ENCODE peak calls at places on chromosomes 12 and 14, in seven cellular contexts. One of them, this sample, is unnamed.

GRCh38 chr14:101716956-101717662 is 44.4 kb upstream of the PPP2R5C start:
- DNase-seq in fibroblast of pulmonary artery: no peak
- DNase-seq in suprapubic skin: peak; percentile 37
- DNase-seq in body of pancreas: no peak
- DNase-seq in progenitor cell of endocrine pancreas: no peak
- DNase-seq in GM23338: no peak
- DNase-seq in heart left ventricle: no peak
- DNase-seq in this sample: no peak

GRCh38 chr14:79134346-79134745 is 964.2 kb downstream of the NRXN3 start:
- DNase-seq in body of pancreas: no peak
- DNase-seq in suprapubic skin: no peak
- DNase-seq in GM23338: no peak
- DNase-seq in progenitor cell of endocrine pancreas: no peak
- DNase-seq in heart left ventricle: no peak
- DNase-seq in fibroblast of pulmonary artery: no peak
- DNase-seq in this sample: no peak

GRCh38 chr14:72243894-72244293 is 311.7 kb downstream of the RGS6 start:
- DNase-seq in progenitor cell of endocrine pancreas: no peak
- DNase-seq in heart left ventricle: no peak
- DNase-seq in body of pancreas: no peak
- DNase-seq in fibroblast of pulmonary artery: no peak
- DNase-seq in suprapubic skin: no peak
- DNase-seq in GM23338: no peak
- DNase-seq in this sample: no peak

GRCh38 chr12:116466536-116466935 is 92.6 kb upstream of the MAP1LC3B2 start:
- DNase-seq in suprapubic skin: no peak
- DNase-seq in fibroblast of pulmonary artery: peak; percentile 29
- DNase-seq in heart left ventricle: no peak
- DNase-seq in body of pancreas: no peak
- DNase-seq in progenitor cell of endocrine pancreas: no peak
- DNase-seq in GM23338: no peak
- DNase-seq in this sample: no peak

GRCh38 chr12:51904951-51905471 is 2.3 kb upstream of the ACVRL1 start:
- DNase-seq in body of pancreas: no peak
- DNase-seq in GM23338: no peak
- DNase-seq in progenitor cell of endocrine pancreas: no peak
- DNase-seq in heart left ventricle: peak; percentile 72
- DNase-seq in suprapubic skin: no peak
- DNase-seq in fibroblast of pulmonary artery: peak; percentile 48
- DNase-seq in this sample: no peak

GRCh38 chr12:82673698-82674097 is 13.0 kb upstream of the TMTC2 start:
- DNase-seq in body of pancreas: no peak
- DNase-seq in GM23338: no peak
- DNase-seq in heart left ventricle: no peak
- DNase-seq in progenitor cell of endocrine pancreas: no peak
- DNase-seq in suprapubic skin: no peak
- DNase-seq in fibroblast of pulmonary artery: no peak
- DNase-seq in this sample: no peak

GRCh38 chr12:109888179-109889020 is 8.1 kb upstream of the GLTP start:
- DNase-seq in suprapubic skin: no peak
- DNase-seq in progenitor cell of endocrine pancreas: no peak
- DNase-seq in fibroblast of pulmonary artery: peak; percentile 87
- DNase-seq in GM23338: no peak
- DNase-seq in heart left ventricle: no peak
- DNase-seq in body of pancreas: no peak
- DNase-seq in this sample: no peak

GRCh38 chr12:53601296-53601847 is 24.8 kb downstream of the ATF7 start:
- DNase-seq in GM23338: no peak
- DNase-seq in heart left ventricle: no peak
- DNase-seq in body of pancreas: no peak
- DNase-seq in progenitor cell of endocrine pancreas: no peak
- DNase-seq in fibroblast of pulmonary artery: no peak
- DNase-seq in suprapubic skin: no peak
- DNase-seq in this sample: no peak

GRCh38 chr14:41285193-41285748 is 321.4 kb upstream of the LRFN5 start:
- DNase-seq in suprapubic skin: no peak
- DNase-seq in GM23338: peak; percentile 66
- DNase-seq in body of pancreas: peak; percentile 34
- DNase-seq in fibroblast of pulmonary artery: peak; percentile 79
- DNase-seq in progenitor cell of endocrine pancreas: peak; percentile 35
- DNase-seq in heart left ventricle: peak; percentile 19
- DNase-seq in this sample: peak; percentile 44

GRCh38 chr12:108773798-108774788 is 42.8 kb upstream of the CORO1C start:
- DNase-seq in body of pancreas: peak; percentile 55
- DNase-seq in progenitor cell of endocrine pancreas: no peak
- DNase-seq in GM23338: peak; percentile 31
- DNase-seq in fibroblast of pulmonary artery: peak; percentile 92
- DNase-seq in suprapubic skin: peak; percentile 88
- DNase-seq in heart left ventricle: peak; percentile 95
- DNase-seq in this sample: peak; percentile 43

GRCh38 chr12:67147447-67147846 is 121.7 kb upstream of the CAND1 start:
- DNase-seq in GM23338: no peak
- DNase-seq in heart left ventricle: no peak
- DNase-seq in body of pancreas: no peak
- DNase-seq in progenitor cell of endocrine pancreas: no peak
- DNase-seq in suprapubic skin: no peak
- DNase-seq in fibroblast of pulmonary artery: no peak
- DNase-seq in this sample: no peak

GRCh38 chr12:112514926-112515642 is 96.3 kb downstream of the PTPN11 start:
- DNase-seq in GM23338: no peak
- DNase-seq in fibroblast of pulmonary artery: peak; percentile 26
- DNase-seq in suprapubic skin: no peak
- DNase-seq in heart left ventricle: no peak
- DNase-seq in progenitor cell of endocrine pancreas: no peak
- DNase-seq in body of pancreas: no peak
- DNase-seq in this sample: no peak

GRCh38 chr14:76742961-76743360 is 18.3 kb upstream of the VASH1 start:
- DNase-seq in body of pancreas: no peak
- DNase-seq in progenitor cell of endocrine pancreas: no peak
- DNase-seq in fibroblast of pulmonary artery: no peak
- DNase-seq in suprapubic skin: no peak
- DNase-seq in GM23338: no peak
- DNase-seq in heart left ventricle: no peak
- DNase-seq in this sample: no peak

GRCh38 chr14:101875041-101875725 is 89.2 kb upstream of the DYNC1H1 start:
- DNase-seq in progenitor cell of endocrine pancreas: no peak
- DNase-seq in heart left ventricle: no peak
- DNase-seq in body of pancreas: no peak
- DNase-seq in suprapubic skin: no peak
- DNase-seq in fibroblast of pulmonary artery: no peak
- DNase-seq in GM23338: no peak
- DNase-seq in this sample: no peak

GRCh38 chr14:23301969-23302289 is 730 bp downstream of the PPP1R3E start:
- DNase-seq in heart left ventricle: no peak
- DNase-seq in body of pancreas: no peak
- DNase-seq in suprapubic skin: no peak
- DNase-seq in progenitor cell of endocrine pancreas: no peak
- DNase-seq in fibroblast of pulmonary artery: no peak
- DNase-seq in GM23338: no peak
- DNase-seq in this sample: no peak

GRCh38 chr14:55706341-55706684 is 126.3 kb downstream of the KTN1 start:
- DNase-seq in GM23338: no peak
- DNase-seq in suprapubic skin: no peak
- DNase-seq in fibroblast of pulmonary artery: no peak
- DNase-seq in heart left ventricle: no peak
- DNase-seq in progenitor cell of endocrine pancreas: no peak
- DNase-seq in body of pancreas: no peak
- DNase-seq in this sample: no peak

DNA sequence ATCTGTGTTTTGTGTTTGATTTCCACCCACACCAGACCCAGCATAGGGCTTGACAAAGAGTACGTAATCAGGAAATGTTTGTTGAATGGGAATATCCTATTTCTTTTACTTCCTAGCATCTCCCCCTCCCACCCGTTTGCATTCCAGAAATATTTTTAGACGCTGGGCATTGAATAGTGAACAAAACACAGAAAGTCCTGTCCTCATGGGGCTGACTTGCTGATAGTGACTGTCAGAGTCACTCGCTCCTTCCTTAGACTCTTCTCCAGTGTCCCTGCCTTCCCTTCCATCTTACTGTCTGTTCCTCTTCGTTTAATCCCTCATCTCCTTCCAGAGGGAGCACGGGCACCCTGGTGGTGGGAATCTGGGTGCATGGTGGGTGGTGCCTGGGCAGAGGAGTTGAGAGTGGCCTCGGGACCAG is 53.6 kb downstream of the SLC25A47 start:
- DNase-seq in progenitor cell of endocrine pancreas: no peak
- DNase-seq in suprapubic skin: no peak
- DNase-seq in fibroblast of pulmonary artery: no peak
- DNase-seq in GM23338: peak; percentile 51
- DNase-seq in heart left ventricle: no peak
- DNase-seq in body of pancreas: no peak
- DNase-seq in this sample: no peak
- TF ChIP-seq CTCF in progenitor cell of endocrine pancreas: no peak
- TF ChIP-seq CTCF in suprapubic skin: no peak
- TF ChIP-seq CTCF in fibroblast of pulmonary artery: peak; percentile 33
- TF ChIP-seq CTCF in GM23338: peak; percentile 30
- TF ChIP-seq CTCF in heart left ventricle: no peak
- TF ChIP-seq CTCF in body of pancreas: no peak
- TF ChIP-seq CTCF in this sample: no peak

GRCh38 chr12:13044859-13045384 is 741 bp downstream of the FAM234B start:
- DNase-seq in fibroblast of pulmonary artery: no peak
- DNase-seq in progenitor cell of endocrine pancreas: no peak
- DNase-seq in heart left ventricle: no peak
- DNase-seq in suprapubic skin: no peak
- DNase-seq in body of pancreas: no peak
- DNase-seq in GM23338: no peak
- DNase-seq in this sample: no peak

GRCh38 chr12:13042666-13043230 is 1.4 kb upstream of the FAM234B start:
- DNase-seq in progenitor cell of endocrine pancreas: no peak
- DNase-seq in heart left ventricle: no peak
- DNase-seq in body of pancreas: no peak
- DNase-seq in GM23338: no peak
- DNase-seq in fibroblast of pulmonary artery: no peak
- DNase-seq in suprapubic skin: no peak
- DNase-seq in this sample: no peak

GRCh38 chr12:13045816-13046215 is 1.6 kb downstream of the FAM234B start:
- DNase-seq in suprapubic skin: no peak
- DNase-seq in progenitor cell of endocrine pancreas: no peak
- DNase-seq in GM23338: no peak
- DNase-seq in fibroblast of pulmonary artery: no peak
- DNase-seq in body of pancreas: no peak
- DNase-seq in heart left ventricle: no peak
- DNase-seq in this sample: no peak

GRCh38 chr12:13046914-13047472 is 2.8 kb downstream of the FAM234B start:
- DNase-seq in GM23338: no peak
- DNase-seq in suprapubic skin: no peak
- DNase-seq in body of pancreas: no peak
- DNase-seq in fibroblast of pulmonary artery: no peak
- DNase-seq in heart left ventricle: no peak
- DNase-seq in progenitor cell of endocrine pancreas: no peak
- DNase-seq in this sample: no peak

DNA sequence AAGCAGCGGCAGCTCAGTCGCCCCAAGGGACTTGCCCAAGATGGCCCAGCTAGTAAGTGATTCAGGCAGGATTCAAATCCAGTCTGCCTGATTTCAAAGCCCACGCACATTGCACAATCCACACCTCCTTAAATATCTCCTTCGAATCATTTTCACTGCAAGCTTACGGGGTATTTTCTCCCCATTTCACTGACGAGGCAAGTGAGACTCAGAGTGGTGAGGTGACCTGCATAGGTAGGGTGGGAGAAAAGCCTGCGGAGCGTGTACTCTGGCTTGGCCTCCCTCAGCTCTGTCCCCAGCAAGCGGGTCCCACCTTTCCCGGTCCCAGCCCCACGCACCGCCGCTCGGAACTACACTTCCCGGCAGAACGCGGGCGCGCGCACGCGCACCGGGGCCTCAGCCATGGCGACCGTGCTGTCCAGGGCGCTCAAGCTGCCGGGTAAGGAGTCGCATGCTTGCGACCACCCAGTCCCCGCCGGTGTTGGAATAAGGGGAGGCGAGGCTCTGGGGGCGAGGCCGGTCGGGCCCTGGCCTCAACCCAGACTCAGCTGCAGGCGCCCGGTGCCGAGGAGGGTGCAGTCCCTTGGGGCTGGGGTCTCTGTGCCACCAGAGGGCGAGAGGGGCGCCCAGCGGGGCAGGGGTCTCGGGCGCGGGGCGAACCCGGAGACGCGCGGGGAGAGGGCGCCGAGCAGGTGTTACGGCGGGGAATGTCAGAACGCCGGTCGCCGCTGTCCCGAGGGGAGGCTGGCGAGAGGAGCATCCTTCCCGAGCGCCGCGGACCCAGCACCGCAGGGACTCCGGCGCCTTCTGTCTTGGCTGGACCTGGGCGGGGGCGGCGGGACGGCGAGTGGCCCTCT is at the start of gene FAM234B:
- DNase-seq in body of pancreas: peak; percentile 81
- DNase-seq in suprapubic skin: peak; percentile 88
- DNase-seq in heart left ventricle: peak; percentile 88
- DNase-seq in fibroblast of pulmonary artery: peak; percentile 73
- DNase-seq in GM23338: peak; percentile 84
- DNase-seq in progenitor cell of endocrine pancreas: peak; percentile 85
- DNase-seq in this sample: peak; percentile 62
- TF ChIP-seq CTCF in body of pancreas: peak; percentile 15
- TF ChIP-seq CTCF in suprapubic skin: no peak
- TF ChIP-seq CTCF in heart left ventricle: peak; percentile 10
- TF ChIP-seq CTCF in fibroblast of pulmonary artery: no peak
- TF ChIP-seq CTCF in GM23338: peak; percentile 30
- TF ChIP-seq CTCF in progenitor cell of endocrine pancreas: peak; percentile 59
- TF ChIP-seq CTCF in this sample: no peak

DNA sequence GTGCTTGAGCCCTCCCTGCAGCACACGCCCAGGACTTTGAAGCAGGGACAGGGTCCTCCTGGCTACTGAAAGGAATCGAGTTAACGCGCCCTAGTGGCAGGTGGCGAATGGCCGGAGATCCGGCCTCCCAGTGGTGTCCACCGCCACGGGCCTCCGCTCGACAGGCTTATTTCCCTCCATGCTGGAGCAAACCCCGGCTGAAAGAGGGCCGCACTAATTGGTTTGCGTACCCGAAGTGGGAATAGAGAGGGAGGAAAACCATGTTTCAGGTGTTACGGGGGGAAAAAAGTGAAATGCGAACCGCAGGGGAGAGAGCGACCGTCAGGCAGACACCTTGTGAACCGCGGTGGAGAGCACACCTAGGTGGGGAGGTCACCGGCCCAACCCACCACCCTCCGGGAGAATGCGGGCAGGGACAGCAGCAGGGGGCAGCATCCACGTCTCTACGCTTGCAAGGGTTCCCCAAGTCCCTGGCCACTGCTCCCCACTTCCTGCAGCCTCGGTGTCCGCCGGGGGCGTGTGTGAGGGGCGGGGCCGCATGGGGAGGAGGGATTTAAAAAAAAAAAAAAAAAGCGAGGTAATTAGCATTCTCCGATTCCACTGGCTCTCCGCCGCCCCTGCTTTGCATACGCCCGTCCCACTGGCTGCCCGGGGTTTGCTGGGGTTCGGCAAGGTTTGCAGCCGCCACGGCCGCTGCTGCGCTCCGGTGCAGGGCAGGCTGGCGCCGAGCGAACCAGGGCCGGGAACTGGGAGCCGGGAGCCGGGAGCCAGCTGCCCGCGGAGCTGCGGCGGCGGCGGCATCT is 224.6 kb upstream of the CRY1 start:
- DNase-seq in heart left ventricle: peak; percentile 90
- DNase-seq in GM23338: peak; percentile 97
- DNase-seq in progenitor cell of endocrine pancreas: peak; percentile 82
- DNase-seq in fibroblast of pulmonary artery: peak; percentile 86
- DNase-seq in suprapubic skin: peak; percentile 88
- DNase-seq in body of pancreas: peak; percentile 92
- DNase-seq in this sample: peak; percentile 27
- TF ChIP-seq CTCF in heart left ventricle: no peak
- TF ChIP-seq CTCF in GM23338: peak; percentile 51
- TF ChIP-seq CTCF in progenitor cell of endocrine pancreas: peak; percentile 57
- TF ChIP-seq CTCF in fibroblast of pulmonary artery: no peak
- TF ChIP-seq CTCF in suprapubic skin: no peak
- TF ChIP-seq CTCF in body of pancreas: peak; percentile 26
- TF ChIP-seq CTCF in this sample: no peak

GRCh38 chr12:46131729-46132128 is 137.1 kb downstream of the SLC38A1 start:
- DNase-seq in progenitor cell of endocrine pancreas: no peak
- DNase-seq in heart left ventricle: no peak
- DNase-seq in suprapubic skin: no peak
- DNase-seq in fibroblast of pulmonary artery: no peak
- DNase-seq in body of pancreas: no peak
- DNase-seq in GM23338: peak; percentile 80
- DNase-seq in this sample: no peak
- TF ChIP-seq CTCF in progenitor cell of endocrine pancreas: peak; percentile 7
- TF ChIP-seq CTCF in heart left ventricle: no peak
- TF ChIP-seq CTCF in suprapubic skin: no peak
- TF ChIP-seq CTCF in fibroblast of pulmonary artery: no peak
- TF ChIP-seq CTCF in body of pancreas: no peak
- TF ChIP-seq CTCF in GM23338: peak; percentile 61
- TF ChIP-seq CTCF in this sample: no peak